ENCODE peak calls at places on chromosome 11, in seven cellular contexts. I is psoas muscle, N is pancreas, U is epithelial cell of proximal tubule, M is esophagus squamous epithelium, A is fibroblast of lung, L is BE2C. W is an unnamed sample.

GRCh38 chr11:11789735-11790369 is 51.9 kb upstream of the USP47 start:
- DNase-seq in U (no peak), N (no peak), M (no peak), I (no peak), L (peak; percentile 13), A (peak; percentile 8), W (no peak)

GRCh38 chr11:69974528-69974927 is 103.6 kb upstream of the ANO1 start:
- DNase-seq in A (no peak), I (no peak), N (no peak), U (no peak), M (no peak), L (no peak), W (no peak)

GRCh38 chr11:3153291-3153861 is 11.7 kb downstream of the OSBPL5 start:
- DNase-seq in A (peak; percentile 95), M (no peak), I (peak; percentile 73), U (peak; percentile 29), L (no peak), N (no peak), W (no peak)

GRCh38 chr11:132402056-132402684 is 1031.8 kb downstream of the NTM start:
- DNase-seq in M (no peak), L (no peak), A (peak; percentile 59), I (no peak), N (no peak), U (no peak), W (peak; percentile 2)

GRCh38 chr11:122258446-122258994 is 142.5 kb upstream of the BLID start:
- DNase-seq in A (peak; percentile 27), I (no peak), U (no peak), M (no peak), L (no peak), N (no peak), W (no peak)

GRCh38 chr11:44112083-44112865 is 16.8 kb downstream of the EXT2 start:
- DNase-seq in L (peak; percentile 70), I (peak; percentile 52), N (no peak), A (peak; percentile 70), U (no peak), M (no peak), W (no peak)

GRCh38 chr11:132874638-132875037 is 657.7 kb downstream of the OPCML start:
- DNase-seq in A (peak; percentile 96), I (no peak), U (no peak), L (no peak), N (no peak), M (no peak), W (peak; percentile 23)

GRCh38 chr11:117796456-117797428 is at the start of gene DSCAML1:
- DNase-seq in L (peak; percentile 51), A (no peak), N (no peak), M (no peak), U (no peak), I (no peak), W (no peak)

GRCh38 chr11:75105462-75105925 is 8.8 kb upstream of the OR2AT4 start:
- DNase-seq in U (no peak), A (peak; percentile 24), I (no peak), N (no peak), M (no peak), L (peak; percentile 56), W (no peak)

GRCh38 chr11:117822031-117822521 is 2.5 kb downstream of the FXYD2 start:
- DNase-seq in U (no peak), L (peak; percentile 73), M (no peak), N (no peak), I (peak; percentile 59), A (no peak), W (no peak)

GRCh38 chr11:71209181-71209580 is 43.2 kb downstream of the SHANK2 start:
- DNase-seq in N (no peak), M (no peak), U (no peak), I (no peak), L (no peak), A (no peak), W (no peak)

GRCh38 chr11:66008468-66009101 is 3.2 kb upstream of the CST6 start:
- DNase-seq in N (no peak), M (no peak), A (no peak), L (peak; percentile 43), U (no peak), I (no peak), W (no peak)

GRCh38 chr11:32775908-32776307 is 18.6 kb downstream of the CCDC73 start:
- DNase-seq in I (no peak), L (no peak), U (no peak), M (no peak), A (no peak), N (no peak), W (no peak)

GRCh38 chr11:111913031-111913861 is 712 bp downstream of the HSPB2 start:
- DNase-seq in L (no peak), M (no peak), I (no peak), A (no peak), N (no peak), U (no peak), W (no peak)

GRCh38 chr11:116698080-116698479 is 74.7 kb downstream of the BUD13 start:
- DNase-seq in L (no peak), U (no peak), I (no peak), A (no peak), N (peak; percentile 4), M (no peak), W (no peak)

GRCh38 chr11:56089697-56090096 is 3.4 kb upstream of the OR8I2 start:
- DNase-seq in N (no peak), U (no peak), M (no peak), I (no peak), L (no peak), A (no peak), W (no peak)

GRCh38 chr11:12215192-12215591 is 104.8 kb downstream of the MICAL2 start:
- DNase-seq in A (no peak), I (no peak), L (no peak), N (no peak), U (no peak), M (no peak), W (no peak)

DNA sequence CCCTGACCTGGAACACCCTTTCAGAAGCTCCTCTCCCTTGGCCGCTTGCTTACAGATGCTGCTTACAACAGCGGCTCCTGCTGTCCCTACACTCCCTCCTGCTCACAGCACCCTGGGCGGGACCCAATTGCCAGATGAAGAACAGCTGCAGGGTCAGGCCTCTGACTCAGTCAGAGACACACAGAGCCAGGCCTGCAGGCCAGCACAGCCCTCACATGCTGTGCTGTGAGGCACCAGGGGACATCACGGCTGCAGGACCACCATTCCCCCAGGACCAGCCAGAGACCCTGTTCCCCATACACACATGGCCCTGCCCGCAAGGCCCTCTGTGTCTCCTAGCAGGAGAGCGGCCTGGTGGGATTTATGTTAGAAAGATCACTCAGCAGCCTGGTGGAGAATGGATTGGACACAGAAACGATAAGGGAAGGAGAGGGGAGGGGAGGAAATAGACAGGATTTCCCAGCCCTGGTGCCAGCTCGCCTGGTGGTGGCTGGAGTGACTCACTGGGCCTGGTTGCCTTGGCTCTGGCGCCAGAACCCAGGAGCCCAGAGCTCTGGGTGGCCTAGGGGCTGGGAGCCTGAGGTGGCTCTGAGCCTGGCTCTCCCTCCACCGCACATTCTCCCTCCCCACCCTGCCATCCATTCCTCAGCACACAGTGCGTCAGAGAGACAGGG is 6.7 kb downstream of the CAPN5 start:
- DNase-seq in I (peak; percentile 88), A (peak; percentile 93), L (peak; percentile 97), N (peak; percentile 61), M (no peak), U (no peak), W (peak; percentile 79)
- TF ChIP-seq CTCF in I (peak; percentile 13), A (peak; percentile 72), L (peak; percentile 81), N (no peak), M (peak; percentile 49), U (no peak), W (peak; percentile 69)

GRCh38 chr11:849951-850776 is 7.5 kb downstream of the TSPAN4 start:
- DNase-seq in A (no peak), L (no peak), I (no peak), N (no peak), U (no peak), M (no peak), W (no peak)

GRCh38 chr11:846496-847098 is 3.9 kb downstream of the TSPAN4 start:
- DNase-seq in N (no peak), A (no peak), U (no peak), L (no peak), M (no peak), I (no peak), W (no peak)

GRCh38 chr11:847876-848275 is 5.2 kb downstream of the TSPAN4 start:
- DNase-seq in I (no peak), L (no peak), U (no peak), A (no peak), M (no peak), N (no peak), W (no peak)

GRCh38 chr11:848988-849824 is 6.6 kb downstream of the TSPAN4 start:
- DNase-seq in A (no peak), I (no peak), N (no peak), M (no peak), U (no peak), L (peak; percentile 77), W (no peak)

DNA sequence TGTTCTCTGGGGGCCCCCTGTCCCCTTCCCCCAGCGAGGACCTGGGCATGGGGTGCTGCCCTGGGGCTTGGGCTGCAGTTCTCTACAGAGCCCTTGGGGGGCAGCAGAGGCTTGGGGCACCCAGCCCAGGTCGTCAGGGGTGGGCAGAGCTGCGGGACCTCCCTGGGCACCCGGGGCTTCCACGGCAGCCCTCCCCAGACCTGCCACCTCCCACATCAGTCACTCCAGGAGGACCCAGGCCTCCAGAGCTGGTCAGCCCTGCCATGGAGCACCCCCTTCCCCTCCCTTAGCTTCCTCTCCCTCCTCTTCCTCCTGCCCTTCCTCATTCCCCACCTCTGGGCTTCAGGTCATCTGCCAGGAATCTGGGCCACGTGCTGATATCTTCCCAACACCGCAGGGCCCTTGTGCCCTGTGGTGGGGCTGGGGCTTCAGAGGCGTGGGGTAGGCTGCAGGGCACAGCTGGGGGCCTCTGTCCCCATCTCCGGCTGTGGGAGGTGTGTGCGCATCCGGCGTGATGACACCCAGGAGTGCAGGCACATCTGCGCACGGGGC is 5.8 kb downstream of the TSPAN4 start:
- DNase-seq in L (peak; percentile 58), N (no peak), I (no peak), U (no peak), M (no peak), A (no peak), W (no peak)
- H3K4me3 ChIP-seq in L (no peak overlapping the region), N (no peak overlapping the region), I (no peak overlapping the region), U (no peak overlapping the region), M (peak overlapping the region; percentile 46), A (no peak overlapping the region), W (no peak overlapping the region)

GRCh38 chr11:76119032-76119431 is 87.3 kb downstream of the WNT11 start:
- DNase-seq in A (no peak), M (no peak), N (no peak), L (no peak), U (no peak), I (no peak), W (no peak)
- TF ChIP-seq CTCF in A (no peak), M (no peak), N (no peak), L (no peak), U (peak; percentile 21), I (no peak), W (peak; percentile 7)

GRCh38 chr11:9002920-9003572 is 755 bp downstream of the NRIP3 start:
- DNase-seq in L (no peak), I (no peak), N (no peak), A (no peak), M (no peak), U (no peak), W (no peak)
- H3K4me3 ChIP-seq in L (no peak overlapping the region), I (peak overlapping the region; percentile 57), N (peak overlapping the region; percentile 57), A (peak overlapping the region; percentile 46), M (peak overlapping the region; percentile 52), U (peak overlapping the region; percentile 49), W (peak overlapping the region; percentile 44)

GRCh38 chr11:64990222-64990918 is 6.4 kb downstream of the BATF2 start:
- DNase-seq in A (peak; percentile 33), L (no peak), U (no peak), M (no peak), I (peak; percentile 45), N (no peak), W (no peak)
- TF ChIP-seq CTCF in A (no peak), L (no peak), U (no peak), M (no peak), I (no peak), N (no peak), W (no peak)

GRCh38 chr11:59289782-59290181 is 68.9 kb upstream of the OR5AN1 start:
- DNase-seq in M (no peak), L (no peak), U (no peak), A (no peak), N (no peak), I (no peak), W (no peak)
- H3K4me3 ChIP-seq in M (no peak overlapping the region), L (no peak overlapping the region), U (no peak overlapping the region), A (no peak overlapping the region), N (no peak overlapping the region), I (no peak overlapping the region), W (no peak overlapping the region)

W was measured in AG09309.